ENCODE peak calls at places on chromosomes 1 and 21, in five cellular contexts. One of them, this sample, is unnamed.

GRCh38 chr1:87034351-87034750 is 119.9 kb downstream of the HS2ST1 start:
- DNase-seq in iris pigment epithelial cell: no peak
- DNase-seq in T-helper 2 cell: no peak
- DNase-seq in AML-193: no peak
- DNase-seq in kidney epithelial cell: no peak
- DNase-seq in this sample: no peak

GRCh38 chr1:160058087-160058486 is 11.9 kb downstream of the KCNJ10 start:
- DNase-seq in kidney epithelial cell: no peak
- DNase-seq in AML-193: no peak
- DNase-seq in iris pigment epithelial cell: peak; percentile 17
- DNase-seq in T-helper 2 cell: no peak
- DNase-seq in this sample: no peak

GRCh38 chr1:33893147-33893830 is 29.4 kb downstream of the HMGB4 start:
- DNase-seq in iris pigment epithelial cell: no peak
- DNase-seq in AML-193: no peak
- DNase-seq in kidney epithelial cell: no peak
- DNase-seq in T-helper 2 cell: no peak
- DNase-seq in this sample: no peak

GRCh38 chr1:15201849-15202551 is 45.0 kb upstream of the FHAD1 start:
- DNase-seq in kidney epithelial cell: peak; percentile 81
- DNase-seq in iris pigment epithelial cell: no peak
- DNase-seq in T-helper 2 cell: no peak
- DNase-seq in AML-193: no peak
- DNase-seq in this sample: no peak

GRCh38 chr21:39114871-39115658 is 68.2 kb downstream of the PSMG1 start:
- DNase-seq in T-helper 2 cell: no peak
- DNase-seq in AML-193: no peak
- DNase-seq in iris pigment epithelial cell: peak; percentile 75
- DNase-seq in kidney epithelial cell: no peak
- DNase-seq in this sample: no peak

GRCh38 chr21:41727784-41728763 is 38.8 kb downstream of the RIPK4 start:
- DNase-seq in kidney epithelial cell: no peak
- DNase-seq in iris pigment epithelial cell: no peak
- DNase-seq in T-helper 2 cell: no peak
- DNase-seq in AML-193: no peak
- DNase-seq in this sample: no peak

GRCh38 chr1:206551985-206552325 is 44.6 kb downstream of the RASSF5 start:
- DNase-seq in iris pigment epithelial cell: no peak
- DNase-seq in kidney epithelial cell: no peak
- DNase-seq in T-helper 2 cell: peak; percentile 97
- DNase-seq in AML-193: no peak
- DNase-seq in this sample: no peak

GRCh38 chr1:40411294-40411693 is 37.8 kb downstream of the SMAP2 start:
- DNase-seq in T-helper 2 cell: no peak
- DNase-seq in iris pigment epithelial cell: no peak
- DNase-seq in AML-193: no peak
- DNase-seq in kidney epithelial cell: no peak
- DNase-seq in this sample: no peak

GRCh38 chr1:175927944-175928343 is 184.5 kb upstream of the TNR start:
- DNase-seq in kidney epithelial cell: no peak
- DNase-seq in iris pigment epithelial cell: no peak
- DNase-seq in T-helper 2 cell: no peak
- DNase-seq in AML-193: no peak
- DNase-seq in this sample: no peak

GRCh38 chr1:32394141-32394889 is at the start of gene BSDC1:
- DNase-seq in kidney epithelial cell: peak; percentile 97
- DNase-seq in T-helper 2 cell: peak; percentile 97
- DNase-seq in iris pigment epithelial cell: peak; percentile 98
- DNase-seq in AML-193: peak; percentile 99
- DNase-seq in this sample: peak; percentile 94

GRCh38 chr1:19477284-19478240 is 7.8 kb downstream of the CAPZB start:
- DNase-seq in T-helper 2 cell: peak; percentile 84
- DNase-seq in iris pigment epithelial cell: no peak
- DNase-seq in kidney epithelial cell: no peak
- DNase-seq in AML-193: peak; percentile 84
- DNase-seq in this sample: peak; percentile 57

GRCh38 chr21:28975401-28975800 is 17.3 kb downstream of the LTN1 start:
- DNase-seq in AML-193: no peak
- DNase-seq in T-helper 2 cell: no peak
- DNase-seq in kidney epithelial cell: no peak
- DNase-seq in iris pigment epithelial cell: peak; percentile 54
- DNase-seq in this sample: no peak

GRCh38 chr1:156578006-156578405 is 1.5 kb upstream of the TTC24 start:
- DNase-seq in kidney epithelial cell: no peak
- DNase-seq in T-helper 2 cell: no peak
- DNase-seq in AML-193: no peak
- DNase-seq in iris pigment epithelial cell: no peak
- DNase-seq in this sample: no peak

GRCh38 chr1:57800341-57800740 is 376.5 kb upstream of the DAB1 start:
- DNase-seq in AML-193: no peak
- DNase-seq in T-helper 2 cell: no peak
- DNase-seq in iris pigment epithelial cell: no peak
- DNase-seq in kidney epithelial cell: no peak
- DNase-seq in this sample: no peak